ENCODE peak calls at places on chromosome 22, in six cellular contexts. N, G, S, I, J and E are unnamed samples.

GRCh38 chr22:24937114-24937513 is 9.4 kb downstream of the LHFPL7 start:
- DNase-seq in N (no peak), G (no peak), S (peak), I (no peak), J (no peak), E (peak)

GRCh38 chr22:34966980-34967379 is 99.0 kb upstream of the ISX start:
- DNase-seq in N (no peak), G (no peak), S (no peak), I (no peak), J (no peak), E (no peak)

GRCh38 chr22:50060441-50061140 is 2.5 kb upstream of the TTLL8 start:
- DNase-seq in N (no peak), G (no peak), S (no peak), I (no peak), J (no peak), E (no peak)

GRCh38 chr22:20810645-20811044 is 36.7 kb downstream of the SERPIND1 start:
- DNase-seq in N (no peak), G (no peak), S (no peak), I (no peak), J (peak), E (no peak)

GRCh38 chr22:22565991-22566390 is 6.9 kb upstream of the PRAME start:
- DNase-seq in N (no peak), G (no peak), S (peak), I (no peak), J (no peak), E (peak)

GRCh38 chr22:48755332-48755949 is 1072.2 kb downstream of the BRD1 start:
- DNase-seq in N (peak), G (no peak), S (no peak), I (no peak), J (no peak), E (no peak)

GRCh38 chr22:25113316-25113721 is 86.3 kb upstream of the CRYBB3 start:
- DNase-seq in N (no peak), G (no peak), S (no peak), I (no peak), J (no peak), E (no peak)

GRCh38 chr22:41833369-41834004 is 582 bp downstream of the SREBF2 start:
- DNase-seq in N (no peak), G (peak), S (no peak), I (peak), J (peak), E (peak)

GRCh38 chr22:25666308-25666707 is 75.7 kb upstream of the MYO18B start:
- DNase-seq in N (no peak), G (peak), S (no peak), I (peak), J (no peak), E (peak)

GRCh38 chr22:40588726-40589125 is 47.8 kb downstream of the MRTFA start:
- DNase-seq in N (no peak), G (no peak), S (peak), I (no peak), J (no peak), E (no peak)

GRCh38 chr22:36197065-36197440 is 4.6 kb downstream of the APOL4 start:
- DNase-seq in N (no peak), G (peak), S (peak), I (peak), J (no peak), E (peak)

GRCh38 chr22:36671398-36671797 is 32.2 kb downstream of the CACNG2 start:
- DNase-seq in N (no peak), G (no peak), S (no peak), I (no peak), J (no peak), E (no peak)

GRCh38 chr22:35629406-35630234 is 12.5 kb upstream of the MB start:
- DNase-seq in N (peak), G (peak), S (peak), I (peak), J (peak), E (peak)

GRCh38 chr22:19455033-19455432 is 7.5 kb upstream of the C22orf39 start:
- DNase-seq in N (no peak), G (no peak), S (no peak), I (no peak), J (no peak), E (no peak)
- H3K27ac ChIP-seq in N (no peak), G (no peak), S (no peak), I (no peak), J (no peak), E (no peak)

DNA sequence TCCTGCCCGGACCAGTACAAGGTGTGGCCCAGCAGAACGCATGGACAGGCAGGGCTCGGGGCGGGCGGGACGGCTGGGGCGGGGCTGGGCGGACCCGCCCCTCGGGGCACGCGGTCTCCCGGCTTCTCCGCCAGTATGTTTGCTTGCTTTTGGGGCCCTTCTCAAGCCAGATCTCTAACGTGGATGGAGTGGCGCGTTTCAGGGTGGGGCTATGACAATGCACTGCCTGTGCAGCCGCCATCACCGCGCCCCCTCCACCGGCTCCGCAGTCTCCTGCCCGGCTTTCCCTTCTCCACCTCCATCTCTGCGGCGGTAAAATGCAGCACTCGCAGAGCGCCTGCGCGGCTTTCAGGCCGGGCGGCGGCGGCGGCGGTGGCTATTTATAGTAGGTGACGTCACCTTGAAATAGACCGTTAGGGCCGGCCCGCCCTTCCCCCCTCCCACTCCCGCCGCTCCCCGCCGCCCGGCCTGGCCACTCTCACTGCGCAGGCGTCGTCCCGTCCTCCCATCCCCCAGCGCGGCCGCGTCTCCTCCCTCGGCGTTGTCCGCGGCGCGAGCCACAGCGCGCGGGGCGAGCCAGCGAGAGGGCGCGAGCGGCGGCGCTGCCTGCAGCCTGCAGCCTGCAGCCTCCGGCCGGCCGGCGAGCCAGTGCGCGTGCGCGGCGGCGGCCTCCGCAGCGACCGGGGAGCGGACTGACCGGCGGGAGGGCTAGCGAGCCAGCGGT is at the start of gene YWHAH:
- DNase-seq in N (peak), G (peak), S (peak), I (peak), J (peak), E (peak)
- TF ChIP-seq CTCF in N (no peak), G (peak), S (no peak), I (no peak), J (no peak), E (no peak)

DNA sequence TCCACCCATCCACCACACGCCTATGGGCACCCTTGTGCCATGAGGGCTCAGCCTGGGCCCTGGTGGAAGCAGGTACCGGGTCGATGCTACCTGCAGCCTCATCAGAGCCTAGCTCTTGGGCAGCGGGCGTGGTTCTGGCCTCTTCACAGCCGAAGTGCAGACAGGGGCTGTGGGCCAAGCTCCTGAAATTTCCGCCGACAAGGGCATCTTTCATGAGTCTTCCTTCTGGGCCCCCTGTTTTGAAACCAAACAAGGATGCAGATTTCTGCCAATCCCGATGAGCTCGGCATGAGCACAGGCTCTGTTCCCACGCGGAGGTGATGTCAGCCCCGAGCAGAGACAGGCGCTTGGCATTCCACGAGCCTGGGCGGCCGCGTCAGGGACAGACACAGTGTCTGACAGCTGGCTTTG is 22.6 kb upstream of the MGAT3 start:
- DNase-seq in N (no peak), G (no peak), S (peak), I (no peak), J (no peak), E (no peak)
- H3K27ac ChIP-seq in N (no peak), G (no peak), S (no peak), I (no peak), J (no peak), E (no peak)

GRCh38 chr22:43409800-43410199 is 2.0 kb upstream of the MPPED1 start:
- DNase-seq in N (no peak), G (no peak), S (no peak), I (no peak), J (no peak), E (no peak)
- TF ChIP-seq CTCF in N (no peak), G (no peak), S (no peak), I (no peak), J (no peak), E (no peak)

GRCh38 chr22:17260291-17260690 is 41.1 kb upstream of the ADA2 start:
- DNase-seq in N (no peak), G (no peak), S (no peak), I (no peak), J (no peak), E (no peak)
- H3K27ac ChIP-seq in N (no peak), G (no peak), S (no peak), I (no peak), J (no peak), E (no peak)

GRCh38 chr22:29603358-29604191 is at the start of gene NF2:
- DNase-seq in N (peak), G (peak), S (peak), I (peak), J (peak), E (peak)
- TF ChIP-seq CTCF in N (peak), G (no peak), S (no peak), I (no peak), J (no peak), E (no peak)

GRCh38 chr22:46114518-46115387 is 35.6 kb upstream of the PPARA start:
- DNase-seq in N (no peak), G (no peak), S (no peak), I (peak), J (no peak), E (no peak)

GRCh38 chr22:46113910-46114517 is 36.3 kb upstream of the PPARA start:
- DNase-seq in N (no peak), G (peak), S (no peak), I (peak), J (no peak), E (no peak)

GRCh38 chr22:46116491-46116958 is 33.8 kb upstream of the PPARA start:
- DNase-seq in N (peak), G (peak), S (peak), I (peak), J (peak), E (peak)

GRCh38 chr22:46115755-46116490 is 34.4 kb upstream of the PPARA start:
- DNase-seq in N (no peak), G (no peak), S (no peak), I (peak), J (no peak), E (no peak)

DNA sequence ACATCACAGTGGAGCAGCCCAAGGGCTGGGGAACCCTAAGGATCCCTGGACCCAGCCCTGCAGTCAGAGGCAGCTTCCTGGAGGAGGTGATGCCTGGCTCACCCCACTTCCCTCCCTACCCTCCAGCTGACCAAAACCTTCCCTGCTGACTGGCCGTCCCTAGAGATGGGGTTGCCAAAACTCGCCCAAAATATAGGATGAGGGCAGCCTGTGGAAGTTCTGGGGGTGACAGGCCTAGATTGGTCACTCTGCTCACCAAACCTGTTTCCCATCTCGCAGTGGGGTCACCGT is 35.0 kb upstream of the PPARA start:
- DNase-seq in N (no peak), G (no peak), S (no peak), I (no peak), J (no peak), E (no peak)
- H3K27ac ChIP-seq in N (peak), G (peak), S (no peak), I (peak), J (no peak), E (no peak)

GRCh38 chr22:38257650-38258246 is 15.1 kb downstream of the TMEM184B start:
- DNase-seq in N (no peak), G (no peak), S (no peak), I (peak), J (no peak), E (peak)
- TF ChIP-seq CTCF in N (no peak), G (no peak), S (no peak), I (no peak), J (no peak), E (no peak)

DNA sequence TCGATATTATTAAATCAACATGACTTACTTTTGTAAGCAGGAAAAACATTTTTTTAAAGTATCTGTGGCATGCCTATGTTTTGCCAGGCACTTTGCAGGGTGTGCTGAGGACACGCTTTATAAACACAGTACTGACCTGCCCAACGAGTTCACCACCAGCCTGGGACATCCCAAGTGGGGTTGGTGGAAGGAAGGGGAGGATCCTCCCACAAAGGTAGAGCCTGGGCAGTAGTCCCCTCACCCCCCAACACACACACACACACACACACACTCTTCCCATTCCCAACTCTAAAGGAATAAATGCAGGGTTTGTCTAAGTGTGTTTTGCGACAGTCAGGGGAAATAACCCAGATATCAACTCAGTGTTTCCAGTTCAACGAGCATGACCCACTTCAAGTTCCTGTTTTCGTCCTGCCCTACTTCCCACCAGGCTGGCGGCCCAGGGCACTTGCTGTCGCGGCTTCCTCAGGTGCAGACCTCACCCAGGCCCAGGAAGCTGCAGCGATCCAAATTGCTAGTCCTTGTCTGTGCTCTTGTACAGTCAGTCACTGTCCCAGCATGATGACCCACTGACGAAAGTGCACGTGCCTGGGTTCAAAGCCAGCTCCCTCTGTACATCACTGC is 3.1 kb downstream of the CERK start:
- DNase-seq in N (no peak), G (no peak), S (no peak), I (no peak), J (peak), E (no peak)
- H3K27ac ChIP-seq in N (peak), G (peak), S (no peak), I (no peak), J (peak), E (peak)